ENCODE peak calls at places on chromosomes 5 and 9, in eight cellular contexts. One of them, this sample, is unnamed. For H3K9me3 and H3K27me3, the result is how much of the 10 kb centered on the place peaks cover.

GRCh38 chr9:132156256-132156655 is 5.6 kb upstream of the NTNG2 start:
- DNase-seq in fibroblast of lung: no peak
- DNase-seq in MM.1S: no peak
- DNase-seq in H9: no peak
- DNase-seq in mesenchymal stem cell: no peak
- DNase-seq in neuronal stem cell: no peak
- DNase-seq in HepG2: no peak
- DNase-seq in PC-3: no peak
- DNase-seq in this sample: no peak

GRCh38 chr5:122653087-122654017 is 121.5 kb upstream of the SNX2 start:
- DNase-seq in fibroblast of lung: peak
- DNase-seq in MM.1S: no peak
- DNase-seq in H9: no peak
- DNase-seq in mesenchymal stem cell: peak
- DNase-seq in neuronal stem cell: no peak
- DNase-seq in HepG2: no peak
- DNase-seq in PC-3: peak
- DNase-seq in this sample: peak

GRCh38 chr9:115006660-115007059 is 76.3 kb upstream of the TNFSF8 start:
- DNase-seq in fibroblast of lung: peak
- DNase-seq in MM.1S: no peak
- DNase-seq in H9: no peak
- DNase-seq in mesenchymal stem cell: peak
- DNase-seq in neuronal stem cell: no peak
- DNase-seq in HepG2: no peak
- DNase-seq in PC-3: peak
- DNase-seq in this sample: peak

GRCh38 chr5:176774216-176775171 is 35.9 kb upstream of the UNC5A start:
- DNase-seq in fibroblast of lung: no peak
- DNase-seq in MM.1S: no peak
- DNase-seq in H9: peak
- DNase-seq in mesenchymal stem cell: no peak
- DNase-seq in neuronal stem cell: no peak
- DNase-seq in HepG2: no peak
- DNase-seq in PC-3: no peak
- DNase-seq in this sample: no peak

GRCh38 chr5:179858241-179858585 is 404 bp downstream of the MRNIP start:
- DNase-seq in fibroblast of lung: peak
- DNase-seq in MM.1S: peak
- DNase-seq in H9: no peak
- DNase-seq in mesenchymal stem cell: no peak
- DNase-seq in neuronal stem cell: no peak
- DNase-seq in HepG2: peak
- DNase-seq in PC-3: peak
- DNase-seq in this sample: peak

GRCh38 chr9:126448865-126449577 is 122.4 kb downstream of the MVB12B start:
- DNase-seq in fibroblast of lung: no peak
- DNase-seq in MM.1S: no peak
- DNase-seq in H9: no peak
- DNase-seq in mesenchymal stem cell: no peak
- DNase-seq in neuronal stem cell: no peak
- DNase-seq in HepG2: no peak
- DNase-seq in PC-3: no peak
- DNase-seq in this sample: no peak

GRCh38 chr5:14171621-14172020 is 28.5 kb downstream of the TRIO start:
- DNase-seq in fibroblast of lung: peak
- DNase-seq in MM.1S: no peak
- DNase-seq in H9: no peak
- DNase-seq in mesenchymal stem cell: peak
- DNase-seq in neuronal stem cell: no peak
- DNase-seq in HepG2: peak
- DNase-seq in PC-3: no peak
- DNase-seq in this sample: peak

GRCh38 chr5:150113047-150113744 is 26.8 kb upstream of the CSF1R start:
- DNase-seq in fibroblast of lung: peak
- DNase-seq in MM.1S: no peak
- DNase-seq in H9: peak
- DNase-seq in mesenchymal stem cell: no peak
- DNase-seq in neuronal stem cell: no peak
- DNase-seq in HepG2: no peak
- DNase-seq in PC-3: peak
- DNase-seq in this sample: no peak

GRCh38 chr5:174281089-174281488 is 235.6 kb downstream of the NSG2 start:
- DNase-seq in fibroblast of lung: no peak
- DNase-seq in MM.1S: no peak
- DNase-seq in H9: no peak
- DNase-seq in mesenchymal stem cell: no peak
- DNase-seq in neuronal stem cell: no peak
- DNase-seq in HepG2: no peak
- DNase-seq in PC-3: no peak
- DNase-seq in this sample: no peak

GRCh38 chr5:128038641-128039040 is 44.9 kb upstream of the SLC12A2 start:
- DNase-seq in fibroblast of lung: peak
- DNase-seq in MM.1S: no peak
- DNase-seq in H9: no peak
- DNase-seq in mesenchymal stem cell: peak
- DNase-seq in neuronal stem cell: no peak
- DNase-seq in HepG2: peak
- DNase-seq in PC-3: peak
- DNase-seq in this sample: peak

GRCh38 chr5:65803699-65804426 is 81.9 kb downstream of the NLN start:
- DNase-seq in fibroblast of lung: peak
- DNase-seq in MM.1S: no peak
- DNase-seq in H9: no peak
- DNase-seq in mesenchymal stem cell: peak
- DNase-seq in neuronal stem cell: no peak
- DNase-seq in HepG2: no peak
- DNase-seq in PC-3: no peak
- DNase-seq in this sample: no peak

GRCh38 chr5:164013077-164013670 is 507.8 kb downstream of the MAT2B start:
- DNase-seq in fibroblast of lung: peak
- DNase-seq in MM.1S: peak
- DNase-seq in H9: peak
- DNase-seq in mesenchymal stem cell: peak
- DNase-seq in neuronal stem cell: peak
- DNase-seq in HepG2: peak
- DNase-seq in PC-3: peak
- DNase-seq in this sample: peak

GRCh38 chr5:145965804-145966203 is 29.4 kb downstream of the SH3RF2 start:
- DNase-seq in fibroblast of lung: no peak
- DNase-seq in MM.1S: no peak
- DNase-seq in H9: no peak
- DNase-seq in mesenchymal stem cell: no peak
- DNase-seq in neuronal stem cell: no peak
- DNase-seq in HepG2: no peak
- DNase-seq in PC-3: no peak
- DNase-seq in this sample: no peak

GRCh38 chr9:20728493-20729220 is 44.6 kb downstream of the FOCAD start:
- DNase-seq in fibroblast of lung: peak
- DNase-seq in MM.1S: no peak
- DNase-seq in H9: no peak
- DNase-seq in mesenchymal stem cell: peak
- DNase-seq in neuronal stem cell: no peak
- DNase-seq in HepG2: no peak
- DNase-seq in PC-3: peak
- DNase-seq in this sample: peak

GRCh38 chr5:36573441-36573840 is 33.0 kb upstream of the SLC1A3 start:
- DNase-seq in fibroblast of lung: peak
- DNase-seq in MM.1S: no peak
- DNase-seq in H9: no peak
- DNase-seq in mesenchymal stem cell: peak
- DNase-seq in neuronal stem cell: no peak
- DNase-seq in HepG2: no peak
- DNase-seq in PC-3: peak
- DNase-seq in this sample: peak

GRCh38 chr5:56006094-56006493 is 11.3 kb upstream of the IL6ST start:
- DNase-seq in fibroblast of lung: no peak
- DNase-seq in MM.1S: no peak
- DNase-seq in H9: no peak
- DNase-seq in mesenchymal stem cell: no peak
- DNase-seq in neuronal stem cell: no peak
- DNase-seq in HepG2: no peak
- DNase-seq in PC-3: no peak
- DNase-seq in this sample: no peak

GRCh38 chr9:2229109-2229733 is 214.1 kb downstream of the SMARCA2 start:
- DNase-seq in fibroblast of lung: no peak
- DNase-seq in MM.1S: peak
- DNase-seq in H9: no peak
- DNase-seq in mesenchymal stem cell: no peak
- DNase-seq in neuronal stem cell: no peak
- DNase-seq in HepG2: no peak
- DNase-seq in PC-3: peak
- DNase-seq in this sample: no peak

GRCh38 chr9:38393128-38393809 is 767 bp downstream of the ALDH1B1 start:
- DNase-seq in fibroblast of lung: no peak
- DNase-seq in MM.1S: no peak
- DNase-seq in H9: no peak
- DNase-seq in mesenchymal stem cell: peak
- DNase-seq in neuronal stem cell: no peak
- DNase-seq in HepG2: no peak
- DNase-seq in PC-3: no peak
- DNase-seq in this sample: peak

GRCh38 chr9:38392235-38393127 is at the start of gene ALDH1B1:
- DNase-seq in fibroblast of lung: peak
- DNase-seq in MM.1S: peak
- DNase-seq in H9: peak
- DNase-seq in mesenchymal stem cell: peak
- DNase-seq in neuronal stem cell: peak
- DNase-seq in HepG2: peak
- DNase-seq in PC-3: peak
- DNase-seq in this sample: peak

GRCh38 chr9:38394419-38394818 is 1.9 kb downstream of the ALDH1B1 start:
- DNase-seq in fibroblast of lung: no peak
- DNase-seq in MM.1S: no peak
- DNase-seq in H9: no peak
- DNase-seq in mesenchymal stem cell: no peak
- DNase-seq in neuronal stem cell: no peak
- DNase-seq in HepG2: no peak
- DNase-seq in PC-3: no peak
- DNase-seq in this sample: no peak

GRCh38 chr9:38396371-38396671 is 3.8 kb downstream of the ALDH1B1 start:
- DNase-seq in fibroblast of lung: no peak
- DNase-seq in MM.1S: no peak
- DNase-seq in H9: no peak
- DNase-seq in mesenchymal stem cell: no peak
- DNase-seq in neuronal stem cell: no peak
- DNase-seq in HepG2: no peak
- DNase-seq in PC-3: no peak
- DNase-seq in this sample: no peak

DNA sequence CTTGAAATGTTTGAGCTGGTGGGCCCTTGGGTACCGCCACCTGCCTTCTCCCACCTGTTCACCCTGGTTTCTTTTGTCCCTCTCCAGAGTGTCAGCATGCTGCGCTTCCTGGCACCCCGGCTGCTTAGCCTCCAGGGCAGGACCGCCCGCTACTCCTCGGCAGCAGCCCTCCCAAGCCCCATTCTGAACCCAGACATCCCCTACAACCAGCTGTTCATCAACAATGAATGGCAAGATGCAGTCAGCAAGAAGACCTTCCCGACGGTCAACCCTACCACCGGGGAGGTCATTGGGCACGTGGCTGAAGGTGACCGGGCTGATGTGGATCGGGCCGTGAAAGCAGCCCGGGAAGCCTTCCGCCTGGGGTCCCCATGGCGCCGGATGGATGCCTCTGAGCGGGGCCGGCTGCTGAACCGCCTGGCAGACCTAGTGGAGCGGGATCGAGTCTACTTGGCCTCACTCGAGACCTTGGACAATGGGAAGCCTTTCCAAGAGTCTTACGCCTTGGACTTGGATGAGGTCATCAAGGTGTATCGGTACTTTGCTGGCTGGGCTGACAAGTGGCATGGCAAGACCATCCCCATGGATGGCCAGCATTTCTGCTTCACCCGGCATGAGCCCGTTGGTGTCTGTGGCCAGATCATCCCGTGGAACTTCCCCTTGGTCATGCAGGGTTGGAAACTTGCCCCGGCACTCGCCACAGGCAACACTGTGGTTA is 3.3 kb downstream of the ALDH1B1 start:
- DNase-seq in fibroblast of lung: no peak
- DNase-seq in MM.1S: no peak
- DNase-seq in H9: no peak
- DNase-seq in mesenchymal stem cell: no peak
- DNase-seq in neuronal stem cell: no peak
- DNase-seq in HepG2: no peak
- DNase-seq in PC-3: no peak
- DNase-seq in this sample: no peak
- H3K9me3 ChIP-seq in fibroblast of lung: under half
- H3K9me3 ChIP-seq in MM.1S: under half
- H3K9me3 ChIP-seq in H9: under half
- H3K9me3 ChIP-seq in mesenchymal stem cell: under half
- H3K9me3 ChIP-seq in neuronal stem cell: under half
- H3K9me3 ChIP-seq in HepG2: under half
- H3K9me3 ChIP-seq in PC-3: under half
- H3K9me3 ChIP-seq in this sample: under half

DNA sequence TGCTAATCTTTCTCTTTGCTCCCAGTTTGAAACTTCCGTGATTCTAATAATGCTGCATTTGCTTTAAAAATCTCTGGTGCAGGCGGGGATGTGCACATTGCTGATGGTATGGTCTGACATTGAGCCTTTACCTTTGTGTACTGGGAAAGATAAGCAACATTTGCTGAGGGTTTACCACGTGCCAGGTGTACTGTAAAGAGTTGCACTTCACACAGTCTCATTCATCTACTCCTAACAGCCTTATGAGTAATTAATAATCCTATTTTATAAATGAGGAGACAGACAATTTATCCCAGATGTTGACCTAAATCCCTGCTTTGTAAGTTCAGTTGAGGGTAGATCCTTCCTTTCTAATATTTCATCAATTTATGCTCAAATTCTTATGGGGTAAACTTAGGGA is 726 bp upstream of the ADGRV1 start:
- DNase-seq in fibroblast of lung: no peak
- DNase-seq in MM.1S: peak
- DNase-seq in H9: no peak
- DNase-seq in mesenchymal stem cell: no peak
- DNase-seq in neuronal stem cell: no peak
- DNase-seq in HepG2: no peak
- DNase-seq in PC-3: peak
- DNase-seq in this sample: no peak
- H3K9ac ChIP-seq in fibroblast of lung: no peak
- H3K9ac ChIP-seq in MM.1S: peak
- H3K9ac ChIP-seq in H9: peak
- H3K9ac ChIP-seq in mesenchymal stem cell: no peak
- H3K9ac ChIP-seq in neuronal stem cell: no peak
- H3K9ac ChIP-seq in HepG2: no peak
- H3K9ac ChIP-seq in PC-3: peak
- H3K9ac ChIP-seq in this sample: no peak

GRCh38 chr5:3778945-3779344 is 183.3 kb downstream of the IRX1 start:
- DNase-seq in fibroblast of lung: no peak
- DNase-seq in MM.1S: no peak
- DNase-seq in H9: no peak
- DNase-seq in mesenchymal stem cell: no peak
- DNase-seq in neuronal stem cell: no peak
- DNase-seq in HepG2: no peak
- DNase-seq in PC-3: no peak
- DNase-seq in this sample: no peak
- H3K27me3 ChIP-seq in fibroblast of lung: under half
- H3K27me3 ChIP-seq in MM.1S: under half
- H3K27me3 ChIP-seq in H9: under half
- H3K27me3 ChIP-seq in mesenchymal stem cell: under half
- H3K27me3 ChIP-seq in neuronal stem cell: under half
- H3K27me3 ChIP-seq in HepG2: under half
- H3K27me3 ChIP-seq in PC-3: under half
- H3K27me3 ChIP-seq in this sample: under half

GRCh38 chr9:5639816-5640215 is 10.9 kb downstream of the RIC1 start:
- DNase-seq in fibroblast of lung: no peak
- DNase-seq in MM.1S: no peak
- DNase-seq in H9: no peak
- DNase-seq in mesenchymal stem cell: no peak
- DNase-seq in neuronal stem cell: no peak
- DNase-seq in HepG2: no peak
- DNase-seq in PC-3: no peak
- DNase-seq in this sample: no peak
- H3K9me3 ChIP-seq in fibroblast of lung: under half
- H3K9me3 ChIP-seq in MM.1S: under half
- H3K9me3 ChIP-seq in H9: under half
- H3K9me3 ChIP-seq in mesenchymal stem cell: under half
- H3K9me3 ChIP-seq in neuronal stem cell: under half
- H3K9me3 ChIP-seq in HepG2: under half
- H3K9me3 ChIP-seq in PC-3: under half
- H3K9me3 ChIP-seq in this sample: under half

This sample was measured in adipocyte.